ENCODE peak calls at places on chromosomes 7 and 10, in seven cellular contexts. Y, I, K, B, J, Z and U are unnamed samples.

GRCh38 chr10:102643346-102644065 is 773 bp upstream of the TRIM8 start:
- DNase-seq in J (peak; percentile 76), Y (peak; percentile 72), I (peak; percentile 65), Z (peak; percentile 79), K (peak; percentile 89), B (peak; percentile 67), U (peak; percentile 57)

GRCh38 chr10:3803295-3803883 is 18.4 kb upstream of the KLF6 start:
- DNase-seq in K (no peak), I (no peak), Y (peak; percentile 83), Z (no peak), J (no peak), B (no peak), U (no peak)

GRCh38 chr7:83276250-83276649 is 113.6 kb upstream of the PCLO start:
- DNase-seq in J (no peak), I (no peak), B (no peak), Z (no peak), Y (no peak), K (no peak), U (no peak)

GRCh38 chr10:52198540-52198939 is 115.5 kb upstream of the DKK1 start:
- DNase-seq in I (no peak), Z (no peak), B (no peak), Y (no peak), J (no peak), K (no peak), U (no peak)

GRCh38 chr7:129780257-129781127 is 169.0 kb downstream of the NRF1 start:
- DNase-seq in I (peak; percentile 91), B (peak; percentile 91), K (no peak), Z (no peak), Y (peak; percentile 96), J (peak; percentile 83), U (peak; percentile 92)

GRCh38 chr7:127865466-127865865 is 165.8 kb downstream of the LRRC4 start:
- DNase-seq in Y (no peak), B (no peak), I (no peak), Z (peak; percentile 37), K (no peak), J (no peak), U (no peak)

GRCh38 chr10:60495357-60495756 is 105.7 kb upstream of the ANK3 start:
- DNase-seq in Z (no peak), I (no peak), B (no peak), Y (no peak), K (no peak), J (no peak), U (no peak)

GRCh38 chr10:24313233-24313632 is 104.3 kb downstream of the KIAA1217 start:
- DNase-seq in I (no peak), B (no peak), J (peak; percentile 60), K (no peak), Y (no peak), Z (no peak), U (no peak)

GRCh38 chr10:95268438-95268837 is 22.4 kb downstream of the PDLIM1 start:
- DNase-seq in B (no peak), I (no peak), Z (peak; percentile 97), Y (no peak), K (no peak), J (peak; percentile 53), U (no peak)

GRCh38 chr7:20296444-20296843 is 34.3 kb upstream of the ITGB8 start:
- DNase-seq in K (no peak), Z (no peak), B (no peak), J (no peak), Y (no peak), I (no peak), U (no peak)

GRCh38 chr7:100602889-100603696 is 930 bp downstream of the PCOLCE start:
- DNase-seq in K (peak; percentile 95), J (peak; percentile 98), Z (no peak), Y (peak; percentile 74), B (peak; percentile 59), I (no peak), U (no peak)

GRCh38 chr10:2700626-2701305 is 366.6 kb upstream of the PFKP start:
- DNase-seq in K (no peak), I (no peak), B (no peak), J (no peak), Y (no peak), Z (no peak), U (no peak)

GRCh38 chr10:2953495-2953894 is 113.9 kb upstream of the PFKP start:
- DNase-seq in Z (no peak), K (no peak), J (no peak), B (no peak), I (no peak), Y (no peak), U (no peak)

GRCh38 chr10:132939378-132939955 is 2.9 kb downstream of the CFAP46 start:
- DNase-seq in I (no peak), J (no peak), K (no peak), B (no peak), Y (no peak), Z (no peak), U (no peak)

GRCh38 chr10:132941640-132942051 is 724 bp downstream of the CFAP46 start:
- DNase-seq in J (peak; percentile 53), K (no peak), B (no peak), Y (no peak), I (no peak), Z (no peak), U (no peak)

GRCh38 chr10:132939957-132940790 is 2.2 kb downstream of the CFAP46 start:
- DNase-seq in K (no peak), B (peak; percentile 35), J (peak; percentile 57), I (peak; percentile 43), Y (peak; percentile 62), Z (peak; percentile 30), U (no peak)

GRCh38 chr10:132942101-132942739 is at the start of gene CFAP46:
- DNase-seq in K (no peak), Y (no peak), I (peak; percentile 62), Z (peak; percentile 39), B (no peak), J (peak; percentile 97), U (peak; percentile 29)

DNA sequence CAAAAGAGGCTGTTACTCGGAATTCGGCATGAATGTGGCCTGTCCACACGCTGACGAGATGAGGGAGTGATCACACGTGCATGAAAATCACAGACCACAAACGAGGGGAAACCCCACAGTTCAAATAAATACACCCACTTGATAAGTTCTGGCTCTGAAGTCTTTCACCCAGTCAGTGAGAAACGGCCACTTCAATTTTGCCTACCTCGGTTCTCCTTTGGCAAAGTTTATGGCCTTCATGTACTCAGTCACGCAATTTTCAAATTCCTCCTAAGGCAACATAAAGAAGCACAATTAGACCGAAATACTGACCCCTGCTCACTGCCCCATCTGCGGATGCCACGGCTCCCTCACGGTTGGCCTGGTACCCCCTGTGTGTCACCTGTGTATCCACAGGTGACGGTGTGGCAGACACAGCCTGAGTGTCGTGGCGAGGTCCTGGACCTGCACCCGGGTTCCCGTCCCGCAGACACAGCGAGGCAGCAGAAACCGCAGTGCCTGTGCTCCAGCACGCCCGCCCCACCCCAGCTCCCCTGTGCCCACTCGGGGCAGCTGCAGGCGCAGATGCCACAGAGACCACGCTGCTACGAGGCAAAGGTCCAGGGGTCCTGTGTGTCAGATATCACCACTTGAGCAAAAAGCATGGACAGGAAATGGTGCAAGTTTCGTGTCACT is 1.4 kb downstream of the CFAP46 start:
- DNase-seq in Z (no peak), Y (no peak), J (no peak), B (no peak), K (no peak), I (no peak), U (no peak)
- H3K27me3 ChIP-seq in Z (no peaks in the 10 kb centered on the region), Y (peaks cover 52% of the 10 kb centered on the region), J (no peaks in the 10 kb centered on the region), B (peaks cover 56% of the 10 kb centered on the region), K (peaks cover 30% of the 10 kb centered on the region), I (peaks cover 76% of the 10 kb centered on the region), U (no peaks in the 10 kb centered on the region)

DNA sequence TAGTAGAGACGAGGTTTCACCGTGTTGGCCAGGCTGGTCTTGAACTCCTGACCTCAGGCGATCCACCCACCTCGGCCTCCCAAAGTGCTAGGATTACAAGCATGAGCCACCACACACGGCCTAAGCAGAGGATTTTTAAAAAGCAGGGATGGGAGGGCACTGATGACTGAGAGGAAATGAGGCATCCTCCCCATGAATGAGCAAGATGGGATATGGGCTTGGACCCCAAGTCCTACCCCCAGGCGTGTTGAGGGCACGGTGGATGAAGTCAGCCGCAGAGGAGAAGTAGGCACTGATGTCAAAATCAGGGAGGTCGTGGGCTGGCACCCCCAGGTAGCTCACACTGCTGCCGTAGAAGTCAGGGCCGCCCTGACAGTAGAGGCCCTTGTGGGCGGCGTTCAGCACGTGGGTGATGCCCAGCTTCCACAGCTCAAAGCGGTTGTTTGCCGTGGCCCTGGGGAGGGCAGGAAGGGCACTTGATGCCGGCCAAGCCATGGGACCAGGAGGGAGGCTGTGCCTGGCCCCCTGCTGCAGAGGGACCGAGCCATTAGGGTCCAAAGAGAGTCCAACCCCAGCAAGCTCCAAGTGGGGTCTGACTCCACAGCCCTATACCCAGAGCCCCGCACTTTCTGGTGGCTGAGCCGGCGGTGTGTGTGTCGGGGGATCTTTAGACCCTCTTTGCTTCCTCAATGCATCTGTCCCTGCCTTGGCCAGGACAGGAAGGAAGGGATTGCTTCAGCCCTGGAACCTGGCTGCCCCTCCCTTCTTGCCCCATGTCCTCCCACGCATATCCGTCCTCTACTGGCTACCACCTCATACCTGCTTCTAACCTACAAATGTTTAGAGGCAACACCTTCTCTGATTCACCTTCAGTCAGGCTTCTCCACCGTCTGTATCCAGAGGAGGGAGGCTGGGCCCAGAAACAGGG is 3.4 kb upstream of the SAMD8 start:
- DNase-seq in Y (peak; percentile 73), Z (no peak), B (no peak), K (peak; percentile 55), I (no peak), J (no peak), U (no peak)
- TF ChIP-seq POLR2AphosphoS5 in Y (no peak), Z (no peak), B (no peak), K (no peak), I (no peak), J (no peak), U (no peak)

DNA sequence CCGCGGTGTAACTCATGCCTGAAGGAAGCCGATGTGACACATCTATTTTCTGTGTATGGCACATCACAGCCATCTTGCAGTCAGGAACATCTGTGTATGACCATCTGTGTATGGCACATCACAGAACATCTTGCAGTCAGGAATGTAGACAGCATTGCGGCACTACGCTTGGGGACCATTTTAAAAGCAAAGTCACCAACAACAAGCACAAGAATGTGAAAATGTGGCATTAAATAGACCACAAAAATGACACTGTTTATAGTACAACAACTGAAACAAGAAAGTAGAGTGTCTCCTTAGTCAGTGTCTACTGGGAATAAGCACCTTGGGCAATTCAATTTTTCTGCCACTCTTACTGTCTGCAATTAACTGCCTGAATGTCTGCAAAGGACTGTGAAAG is 124.4 kb downstream of the HGF start:
- DNase-seq in J (no peak), Z (no peak), I (no peak), Y (no peak), B (no peak), K (no peak), U (no peak)
- H3K27me3 ChIP-seq in J (no peaks in the 10 kb centered on the region), Z (no peaks in the 10 kb centered on the region), I (no peaks in the 10 kb centered on the region), Y (no peaks in the 10 kb centered on the region), B (no peaks in the 10 kb centered on the region), K (no peaks in the 10 kb centered on the region), U (no peaks in the 10 kb centered on the region)

DNA sequence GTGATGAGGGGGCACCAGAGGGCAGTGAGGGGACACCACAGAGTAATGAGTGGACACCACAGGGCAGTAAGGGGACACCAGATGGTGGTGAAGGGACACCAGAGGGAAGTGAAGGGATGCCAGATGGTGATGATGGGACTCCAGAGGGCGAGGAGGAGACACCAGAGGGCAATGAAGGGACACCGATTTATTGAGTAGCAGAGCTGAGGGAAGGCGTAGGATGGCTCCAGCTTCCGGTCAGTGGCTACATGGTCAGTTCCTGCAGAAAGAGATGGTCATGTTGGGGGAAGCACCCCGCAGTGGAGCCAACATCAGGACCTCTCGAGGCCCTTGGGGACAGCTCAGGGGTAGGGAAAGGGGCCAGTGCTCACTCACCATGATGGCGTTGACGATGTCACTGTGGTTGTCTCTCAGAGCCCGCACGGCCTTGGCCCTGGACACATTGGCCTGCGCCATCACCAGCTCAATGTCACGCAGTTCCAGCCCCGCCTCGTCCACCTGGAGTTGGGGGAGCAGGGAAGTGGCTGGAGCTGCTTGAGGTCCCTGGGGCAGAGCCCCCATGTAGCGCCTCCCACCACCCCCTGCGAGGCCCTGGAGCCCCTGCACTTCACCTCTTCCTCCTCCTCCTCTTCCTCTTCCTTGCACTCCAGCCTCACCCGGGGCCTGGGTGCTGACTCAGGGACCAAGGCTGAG is 8.4 kb downstream of the NACAD start:
- DNase-seq in Y (no peak), Z (no peak), K (no peak), I (no peak), J (peak; percentile 30), B (no peak), U (no peak)
- TF ChIP-seq POLR2AphosphoS5 in Y (no peak), Z (no peak), K (no peak), I (no peak), J (no peak), B (no peak), U (no peak)